ENCODE peak calls at places on chromosome 18, in ten cellular contexts. R is right cardiac atrium, F is H9, Q is fibroblast of lung, V is brain microvascular endothelial cell, H is GM23248, T is hepatocyte, X is cardiac muscle cell, W is small intestine, M is A673. G is an unnamed sample.

GRCh38 chr18:55319517-55319905 is 268.5 kb downstream of the TCF4 start:
- DNase-seq in Q (peak), X (peak), H (peak), M (peak), F (no peak), W (no peak), V (no peak), R (no peak), T (no peak), G (no peak)

GRCh38 chr18:12278153-12278764 is 24.1 kb downstream of the CIDEA start:
- DNase-seq in Q (no peak), M (no peak), H (peak), F (peak), R (no peak), T (no peak), X (peak), V (no peak), W (no peak), G (no peak)

GRCh38 chr18:35756506-35757117 is 175.1 kb downstream of the GALNT1 start:
- DNase-seq in V (peak), Q (peak), F (peak), T (peak), W (peak), X (peak), R (peak), H (peak), M (peak), G (no peak)

GRCh38 chr18:67731853-67732252 is 215.3 kb upstream of the DSEL start:
- DNase-seq in H (peak), V (no peak), F (no peak), M (no peak), W (no peak), T (no peak), X (no peak), R (no peak), Q (peak), G (no peak)

GRCh38 chr18:111292-112014 is 46.9 kb upstream of the USP14 start:
- DNase-seq in V (no peak), W (peak), T (peak), M (peak), Q (peak), X (peak), R (peak), H (peak), F (peak), G (no peak)

GRCh38 chr18:12278765-12279682 is 24.9 kb downstream of the CIDEA start:
- DNase-seq in M (no peak), R (peak), X (peak), V (peak), T (peak), W (no peak), H (peak), F (peak), Q (peak), G (peak)

GRCh38 chr18:8480506-8481328 is 128.5 kb upstream of the RAB12 start:
- DNase-seq in V (peak), Q (peak), M (peak), X (peak), F (peak), H (peak), T (peak), W (peak), R (peak), G (no peak)

GRCh38 chr18:2448565-2449151 is 122.6 kb downstream of the METTL4 start:
- DNase-seq in W (no peak), R (no peak), Q (peak), V (no peak), H (peak), F (no peak), M (no peak), X (peak), T (no peak), G (no peak)

GRCh38 chr18:5626130-5626880 is 82.5 kb upstream of the EPB41L3 start:
- DNase-seq in R (no peak), V (no peak), Q (no peak), X (no peak), H (no peak), W (peak), T (no peak), M (no peak), F (no peak), G (no peak)

GRCh38 chr18:5630057-5630765 is 86.4 kb upstream of the EPB41L3 start:
- DNase-seq in X (peak), H (peak), M (peak), Q (peak), R (peak), T (peak), F (peak), V (no peak), W (peak), G (no peak)

GRCh38 chr18:5628512-5629255 is 84.9 kb upstream of the EPB41L3 start:
- DNase-seq in V (no peak), X (peak), F (no peak), Q (peak), M (peak), H (peak), R (peak), T (peak), W (peak), G (no peak)

GRCh38 chr18:5625076-5625475 is 81.3 kb upstream of the EPB41L3 start:
- DNase-seq in T (no peak), Q (no peak), X (no peak), W (no peak), M (no peak), R (no peak), V (no peak), F (peak), H (no peak), G (no peak)

DNA sequence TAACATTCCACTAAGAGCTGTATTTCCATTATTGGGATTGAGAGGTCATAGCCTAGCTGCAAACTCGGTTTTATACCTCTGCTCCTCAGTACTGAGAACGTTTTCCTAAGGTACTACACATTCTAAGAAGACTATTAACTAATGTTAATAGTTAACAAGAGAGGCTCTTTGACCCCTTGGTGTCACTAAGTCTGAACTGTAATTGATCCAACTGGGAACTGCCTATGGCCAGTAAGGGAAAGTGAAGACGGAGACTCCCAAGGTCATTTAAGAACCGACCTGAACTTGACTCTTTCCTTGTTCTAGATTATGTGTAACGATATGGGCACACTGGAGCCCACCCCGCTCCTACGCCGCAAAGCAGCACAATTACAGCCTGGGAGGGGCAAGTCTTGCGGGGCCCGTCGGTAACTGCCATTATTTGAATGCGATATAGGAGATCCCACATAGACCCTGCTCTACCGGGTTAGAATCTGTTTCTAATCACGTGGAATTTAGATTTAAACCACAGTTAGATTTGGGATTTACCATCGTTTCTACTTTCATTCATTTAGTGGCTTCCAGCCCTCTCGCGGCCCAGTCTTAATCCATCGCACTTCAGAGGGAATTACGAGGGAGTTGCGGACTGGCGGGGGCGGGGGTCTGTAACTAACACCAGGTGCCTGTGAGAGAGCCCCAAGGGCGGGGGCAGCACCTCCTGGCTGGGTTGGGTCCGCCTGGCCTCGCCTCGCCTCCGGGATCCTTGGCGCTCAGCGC is 84.1 kb upstream of the EPB41L3 start:
- DNase-seq in X (no peak), V (no peak), H (no peak), T (peak), M (no peak), F (peak), R (no peak), W (peak), Q (no peak), G (no peak)
- H3K27ac ChIP-seq in X (peak), V (no peak), H (no peak), T (peak), M (no peak), F (no peak), R (no peak), W (peak), Q (no peak), G (peak)

DNA sequence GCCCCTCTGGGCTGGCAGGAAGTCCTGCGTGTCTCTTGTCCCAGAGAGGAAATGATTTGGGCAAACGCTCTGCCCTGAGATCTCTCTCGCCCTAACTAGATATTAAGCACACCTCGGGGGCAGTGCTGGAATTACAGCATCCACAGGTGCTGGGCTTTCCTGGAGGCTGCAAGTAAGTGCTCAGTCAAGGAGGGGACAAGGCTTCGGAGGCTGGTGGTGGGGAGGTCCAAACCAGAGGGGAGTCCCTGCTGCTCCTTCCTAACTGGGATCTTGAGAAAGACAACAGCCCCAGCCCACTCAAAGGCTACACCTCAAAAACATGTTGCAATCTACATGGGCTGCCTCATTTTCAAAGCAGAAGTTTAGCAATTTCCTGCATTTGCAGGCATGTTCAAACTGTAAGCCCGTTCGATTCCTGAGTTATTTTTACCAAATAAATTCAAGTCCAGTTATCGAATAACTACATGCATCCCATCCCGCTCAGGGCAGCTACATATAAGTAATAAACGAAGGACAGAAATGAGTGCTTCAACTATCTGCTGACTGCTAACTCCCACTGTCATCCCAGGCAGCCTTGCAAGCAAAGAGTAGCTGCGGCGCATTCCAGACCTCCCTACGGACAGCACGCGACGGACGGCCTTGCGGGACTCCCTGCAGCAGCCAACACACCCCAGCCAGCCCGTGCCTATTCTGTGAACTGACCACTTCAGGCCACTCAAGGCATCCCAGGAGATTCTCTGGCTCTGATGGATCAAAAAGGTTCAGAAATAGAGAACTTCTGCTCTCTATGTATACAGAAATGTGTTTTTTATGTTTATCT is 27.5 kb downstream of the ZNF516 start:
- DNase-seq in F (no peak), R (peak), H (peak), X (peak), Q (peak), W (no peak), T (no peak), V (no peak), M (no peak), G (peak)
- H3K27ac ChIP-seq in F (no peak), R (no peak), H (no peak), X (peak), Q (no peak), W (peak), T (no peak), V (no peak), M (no peak), G (no peak)

GRCh38 chr18:48814490-48815181 is 136.1 kb downstream of the SMAD7 start:
- DNase-seq in V (no peak), H (peak), X (no peak), R (peak), W (no peak), M (no peak), F (peak), Q (no peak), T (no peak), G (peak)
- H3K27ac ChIP-seq in V (peak), H (no peak), X (peak), R (no peak), W (peak), M (no peak), F (no peak), Q (no peak), T (no peak), G (peak)

DNA sequence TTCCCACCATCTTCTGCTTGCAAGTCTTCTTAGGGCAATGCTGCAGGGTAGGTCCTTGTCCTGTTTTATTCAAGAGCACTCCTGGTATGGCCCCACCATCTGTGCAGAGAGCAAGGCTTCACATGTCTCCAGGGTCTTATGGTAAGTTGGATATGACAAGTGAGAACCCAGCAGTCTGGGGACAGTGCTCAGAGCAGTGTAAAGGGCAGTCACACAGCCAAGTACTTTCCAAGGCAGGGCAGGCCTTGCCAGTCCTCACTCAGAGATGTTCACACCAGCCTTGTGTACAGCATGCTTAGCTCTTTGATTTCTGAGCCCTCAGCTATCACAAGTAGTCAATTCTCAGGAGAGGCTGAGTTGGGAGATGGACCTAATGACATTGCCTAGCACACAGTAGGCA is 86.5 kb upstream of the CTAGE1 start:
- DNase-seq in T (no peak), M (no peak), W (no peak), X (no peak), Q (no peak), R (peak), V (no peak), H (peak), F (no peak), G (no peak)
- H3K27ac ChIP-seq in T (peak), M (no peak), W (peak), X (no peak), Q (peak), R (peak), V (no peak), H (peak), F (no peak), G (peak)

GRCh38 chr18:69414184-69414583 is 13.5 kb downstream of the DOK6 start:
- DNase-seq in F (no peak), Q (no peak), M (no peak), X (no peak), V (no peak), H (no peak), R (no peak), T (no peak), W (no peak), G (no peak)

GRCh38 chr18:69408522-69408921 is 7.8 kb downstream of the DOK6 start:
- DNase-seq in T (no peak), V (no peak), W (no peak), F (no peak), R (no peak), X (no peak), M (no peak), Q (no peak), H (no peak), G (no peak)

GRCh38 chr18:69411199-69411598 is 10.5 kb downstream of the DOK6 start:
- DNase-seq in W (no peak), H (no peak), Q (no peak), T (no peak), F (no peak), X (no peak), V (no peak), M (no peak), R (no peak), G (no peak)
- H3K27ac ChIP-seq in W (no peak), H (no peak), Q (no peak), T (no peak), F (no peak), X (no peak), V (no peak), M (no peak), R (no peak), G (no peak)

DNA sequence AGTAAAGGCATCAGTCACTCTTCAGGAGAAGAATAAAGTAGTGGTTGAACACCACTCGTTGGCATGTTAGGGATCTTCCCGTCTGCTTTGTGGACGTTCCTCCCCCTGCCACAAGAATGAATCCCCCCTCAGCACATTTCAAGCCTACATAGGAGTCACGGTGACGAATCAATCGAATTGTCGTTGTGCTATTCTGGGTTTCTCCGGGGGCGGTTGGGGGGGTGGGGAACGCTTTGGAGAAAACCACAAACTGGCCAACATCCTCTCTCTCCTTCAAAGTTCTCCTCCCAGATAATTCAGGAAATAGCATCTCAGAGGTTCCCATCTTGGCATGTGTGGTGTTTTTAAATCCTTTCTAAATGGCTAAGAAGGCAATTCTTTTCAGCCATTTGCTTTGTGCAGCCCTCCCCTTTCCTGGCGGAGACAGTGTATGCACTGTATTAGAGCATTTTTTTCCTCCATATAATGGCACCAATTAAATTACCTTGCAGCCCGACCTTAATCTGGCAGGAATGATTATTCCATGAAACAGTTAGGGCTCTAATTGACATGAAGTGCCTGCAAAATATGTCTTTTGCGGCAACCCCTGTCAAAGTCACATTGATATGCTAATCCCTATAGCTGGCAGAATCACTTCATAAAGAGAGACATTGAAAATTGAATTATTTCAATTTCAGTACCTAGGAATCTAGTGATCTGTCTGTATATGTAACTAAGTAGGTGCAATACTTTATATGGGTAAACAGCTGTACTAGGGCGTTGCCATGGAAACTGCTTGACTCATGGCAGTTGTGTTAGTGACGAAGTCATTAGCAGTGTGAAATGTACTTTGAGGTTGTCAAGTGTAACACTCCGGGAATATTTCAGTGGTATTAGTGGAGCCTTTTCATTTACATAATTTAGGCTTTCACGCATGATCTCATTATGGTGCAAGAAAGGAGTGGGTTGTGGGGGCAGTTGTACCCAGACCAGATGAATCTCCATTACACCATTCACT is 323.4 kb upstream of the SLC14A2 start:
- DNase-seq in X (peak), T (peak), H (peak), V (peak), M (peak), Q (peak), W (no peak), R (no peak), F (no peak), G (no peak)
- H3K27ac ChIP-seq in X (no peak), T (no peak), H (no peak), V (no peak), M (no peak), Q (no peak), W (no peak), R (no peak), F (no peak), G (no peak)

GRCh38 chr18:50268022-50268747 is 1.9 kb upstream of the CFAP53 start:
- DNase-seq in R (peak), Q (peak), M (peak), W (peak), F (peak), H (peak), X (peak), T (peak), V (peak), G (peak)
- H3K27ac ChIP-seq in R (peak), Q (peak), M (peak), W (peak), F (no peak), H (peak), X (no peak), T (peak), V (peak), G (peak)

G was measured in coronary artery.